ENCODE peak calls at places on chromosomes 5 and 9, in five cellular contexts. E is cardiac muscle cell; H is SK-N-SH; X is A172; L is activated CD4-positive, alpha-beta T cell treated with anti-CD3 and anti-CD28 coated beads for 24 hours. F is an unnamed sample.
A peak's percentile ranks its signal among the peaks of the same experiment; 100 is the strongest.

GRCh38 chr5:55601209-55601618 is 66.5 kb upstream of the PLPP1 start:
- DNase-seq in E (peak; percentile 79), H (no peak), X (peak; percentile 95), L (no peak), F (no peak)

GRCh38 chr5:147791181-147791580 is 8.7 kb upstream of the JAKMIP2 start:
- DNase-seq in E (no peak), H (no peak), X (no peak), L (no peak), F (no peak)

GRCh38 chr9:115606851-115607250 is 488.9 kb upstream of the TNC start:
- DNase-seq in E (peak; percentile 33), H (no peak), X (no peak), L (no peak), F (no peak)

GRCh38 chr5:15499528-15500325 is at the start of gene FBXL7:
- DNase-seq in E (peak; percentile 87), H (peak; percentile 90), X (peak; percentile 64), L (no peak), F (peak; percentile 29)

GRCh38 chr9:113042884-113043657 is 13.5 kb downstream of the ZFP37 start:
- DNase-seq in E (peak; percentile 4), H (no peak), X (no peak), L (no peak), F (no peak)

GRCh38 chr5:111197523-111197922 is 26.7 kb upstream of the CAMK4 start:
- DNase-seq in E (peak; percentile 43), H (peak; percentile 21), X (no peak), L (no peak), F (no peak)

GRCh38 chr9:109886617-109887016 is 106.6 kb downstream of the PALM2AKAP2 start:
- DNase-seq in E (no peak), H (no peak), X (no peak), L (no peak), F (no peak)

GRCh38 chr9:8718121-8718725 is 918.6 kb upstream of the DMAC1 start:
- DNase-seq in E (peak; percentile 76), H (no peak), X (peak; percentile 46), L (no peak), F (no peak)

GRCh38 chr9:17627641-17628040 is 48.8 kb downstream of the SH3GL2 start:
- DNase-seq in E (no peak), H (no peak), X (no peak), L (no peak), F (no peak)

GRCh38 chr5:17224858-17225436 is 7.5 kb downstream of the BASP1 start:
- DNase-seq in E (peak; percentile 20), H (no peak), X (no peak), L (no peak), F (no peak)

GRCh38 chr9:33852216-33852826 is 35.4 kb downstream of the UBE2R2 start:
- DNase-seq in E (peak; percentile 56), H (peak; percentile 63), X (no peak), L (peak; percentile 16), F (peak; percentile 61)

GRCh38 chr9:94812343-94812742 is 85.8 kb downstream of the AOPEP start:
- DNase-seq in E (peak; percentile 76), H (no peak), X (peak; percentile 84), L (no peak), F (no peak)

GRCh38 chr9:77953590-77953989 is 78.0 kb downstream of the GNAQ start:
- DNase-seq in E (no peak), H (no peak), X (no peak), L (no peak), F (no peak)

GRCh38 chr9:112048924-112049785 is 125.9 kb downstream of the SUSD1 start:
- DNase-seq in E (peak; percentile 56), H (no peak), X (peak; percentile 62), L (no peak), F (no peak)

GRCh38 chr9:18632624-18633407 is 158.9 kb downstream of the ADAMTSL1 start:
- DNase-seq in E (peak; percentile 86), H (no peak), X (peak; percentile 75), L (no peak), F (no peak)

GRCh38 chr9:137487454-137488329 is 28.6 kb upstream of the NSMF start:
- DNase-seq in E (peak; percentile 38), H (peak; percentile 48), X (no peak), L (no peak), F (no peak)

GRCh38 chr5:157431544-157432200 is 28.3 kb upstream of the NIPAL4 start:
- DNase-seq in E (peak; percentile 73), H (no peak), X (peak; percentile 55), L (peak; percentile 19), F (no peak)

GRCh38 chr9:70814597-70814996 is 306.8 kb downstream of the TRPM3 start:
- DNase-seq in E (no peak), H (no peak), X (no peak), L (no peak), F (no peak)

GRCh38 chr9:36625006-36625600 is 52.4 kb downstream of the MELK start:
- DNase-seq in E (peak; percentile 82), H (no peak), X (peak; percentile 71), L (no peak), F (no peak)

GRCh38 chr9:32502459-32502858 is 23.5 kb downstream of the RIGI start:
- DNase-seq in E (peak; percentile 89), H (no peak), X (peak; percentile 74), L (no peak), F (no peak)

GRCh38 chr5:155935723-155936122 is 391.2 kb upstream of the SGCD start:
- DNase-seq in E (no peak), H (no peak), X (no peak), L (no peak), F (no peak)

GRCh38 chr9:117616436-117616835 is 87.8 kb upstream of the TLR4 start:
- DNase-seq in E (no peak), H (peak; percentile 61), X (no peak), L (no peak), F (no peak)

F was measured in omental fat pad.